ENCODE peak calls at places on chromosomes 4 and X, in eight cellular contexts. F, C, O, H, U, G, D and K are unnamed samples.

GRCh38 chr4:105896461-105896939 is 1.2 kb downstream of the NPNT start:
- DNase-seq in F (no peak), C (no peak), O (no peak), H (no peak), U (peak; percentile 39), G (no peak), D (no peak), K (no peak)

GRCh38 chr4:78706302-78706701 is 69.8 kb upstream of the BMP2K start:
- DNase-seq in F (no peak), C (no peak), O (no peak), H (no peak), U (peak; percentile 3), G (no peak), D (no peak), K (no peak)

GRCh38 chrX:45143455-45143854 is 57.2 kb downstream of the DIPK2B start:
- DNase-seq in F (no peak), C (no peak), O (no peak), H (no peak), U (no peak), G (no peak), D (no peak), K (no peak)

GRCh38 chrX:47623540-47624027 is 3.9 kb upstream of the SYN1 start:
- DNase-seq in F (no peak), C (no peak), O (peak; percentile 23), H (peak; percentile 69), U (peak; percentile 69), G (no peak), D (peak; percentile 74), K (peak; percentile 28)

GRCh38 chrX:118564498-118564897 is 68.9 kb downstream of the DOCK11 start:
- DNase-seq in F (no peak), C (no peak), O (no peak), H (no peak), U (no peak), G (no peak), D (no peak), K (no peak)

GRCh38 chrX:87572911-87573310 is 55.3 kb downstream of the KLHL4 start:
- DNase-seq in F (no peak), C (no peak), O (no peak), H (no peak), U (no peak), G (no peak), D (no peak), K (no peak)

GRCh38 chr4:60201052-60201673 is 999.0 kb upstream of the ADGRL3 start:
- DNase-seq in F (peak; percentile 31), C (no peak), O (no peak), H (peak; percentile 57), U (peak; percentile 34), G (peak; percentile 17), D (peak; percentile 45), K (peak; percentile 55)

GRCh38 chr4:37793562-37793961 is 32.9 kb upstream of the PGM2 start:
- DNase-seq in F (no peak), C (no peak), O (no peak), H (peak; percentile 13), U (peak; percentile 15), G (no peak), D (peak; percentile 17), K (no peak)

GRCh38 chr4:186104895-186105720 is 604 bp downstream of the FAM149A start:
- DNase-seq in F (no peak), C (no peak), O (no peak), H (no peak), U (peak; percentile 39), G (no peak), D (no peak), K (no peak)

GRCh38 chr4:187993827-187994226 is 1.7 kb upstream of the ZFP42 start:
- DNase-seq in F (no peak), C (no peak), O (no peak), H (no peak), U (no peak), G (no peak), D (peak; percentile 28), K (no peak)

GRCh38 chr4:688695-689497 is at the start of gene SLC49A3:
- DNase-seq in F (no peak), C (no peak), O (no peak), H (no peak), U (no peak), G (no peak), D (no peak), K (no peak)

GRCh38 chr4:100682477-100683218 is 164.8 kb upstream of the EMCN start:
- DNase-seq in F (no peak), C (no peak), O (no peak), H (no peak), U (no peak), G (no peak), D (no peak), K (no peak)

GRCh38 chr4:2361366-2362285 is 56.8 kb downstream of the ZFYVE28 start:
- DNase-seq in F (no peak), C (no peak), O (no peak), H (no peak), U (no peak), G (no peak), D (no peak), K (no peak)